ENCODE peak calls at places on chromosomes 6 and 20, in five cellular contexts. F is H9; K is CD4-positive, CD25-positive, alpha-beta regulatory T cell; G is psoas muscle; P is CD4-positive, alpha-beta memory T cell. A is an unnamed sample.

GRCh38 chr6:35735452-35735851 is 1.4 kb upstream of the ARMC12 start:
- DNase-seq in F (no peak), G (no peak), P (no peak), K (no peak), A (no peak)

GRCh38 chr20:41170386-41171105 is 33.2 kb downstream of the PLCG1 start:
- DNase-seq in K (peak), P (no peak), G (no peak), F (no peak), A (peak)

GRCh38 chr6:170273191-170273590 is 17.7 kb downstream of the DLL1 start:
- DNase-seq in P (no peak), G (no peak), K (no peak), F (no peak), A (no peak)

GRCh38 chr6:35093783-35094182 is 47.4 kb downstream of the TCP11 start:
- DNase-seq in F (no peak), G (no peak), P (no peak), K (no peak), A (no peak)

GRCh38 chr6:107532707-107533106 is 42.8 kb downstream of the SOBP start:
- DNase-seq in G (peak), K (no peak), P (no peak), F (no peak), A (peak)

GRCh38 chr6:11692451-11693376 is 85.9 kb downstream of the ADTRP start:
- DNase-seq in K (no peak), G (no peak), F (no peak), P (no peak), A (no peak)

GRCh38 chr6:5398530-5398929 is 137.2 kb downstream of the FARS2 start:
- DNase-seq in K (no peak), P (peak), F (no peak), G (no peak), A (no peak)

GRCh38 chr20:11814276-11814675 is 103.4 kb upstream of the BTBD3 start:
- DNase-seq in G (no peak), K (no peak), P (no peak), F (no peak), A (no peak)

GRCh38 chr20:49270177-49270576 is 7.7 kb downstream of the ZNFX1 start:
- DNase-seq in P (no peak), K (no peak), G (no peak), F (no peak), A (no peak)

GRCh38 chr6:151075943-151076555 is 163.7 kb upstream of the AKAP12 start:
- DNase-seq in P (no peak), K (no peak), G (no peak), F (no peak), A (no peak)

GRCh38 chr6:53679446-53679933 is 13.9 kb upstream of the KLHL31 start:
- DNase-seq in P (peak), G (no peak), K (no peak), F (peak), A (no peak)

GRCh38 chr6:165895421-165896165 is 232.6 kb upstream of the PDE10A start:
- DNase-seq in G (no peak), F (no peak), P (no peak), K (no peak), A (no peak)

GRCh38 chr6:127192911-127193503 is 73.7 kb upstream of the RNF146 start:
- DNase-seq in F (no peak), P (no peak), G (no peak), K (no peak), A (no peak)

GRCh38 chr6:56752009-56752408 is 109.3 kb upstream of the DST start:
- DNase-seq in F (no peak), K (no peak), G (no peak), P (no peak), A (no peak)

GRCh38 chr6:129759851-129760595 is 50.0 kb upstream of the ARHGAP18 start:
- DNase-seq in P (no peak), F (no peak), G (no peak), K (no peak), A (no peak)

GRCh38 chr20:49729780-49730179 is 16.1 kb upstream of the B4GALT5 start:
- DNase-seq in G (no peak), K (no peak), F (no peak), P (no peak), A (no peak)

GRCh38 chr6:136742125-136742524 is 50.2 kb downstream of the MAP3K5 start:
- DNase-seq in F (no peak), K (no peak), P (no peak), G (no peak), A (no peak)

GRCh38 chr6:41560440-41561192 is 14.4 kb downstream of the FOXP4 start:
- DNase-seq in F (peak), P (peak), K (peak), G (peak), A (no peak)

GRCh38 chr20:49809803-49810359 is 2.7 kb upstream of the SLC9A8 start:
- DNase-seq in G (no peak), P (no peak), K (no peak), F (no peak), A (no peak)

GRCh38 chr6:106122941-106123337 is 36.8 kb downstream of the PRDM1 start:
- DNase-seq in K (no peak), G (no peak), P (no peak), F (no peak), A (no peak)

GRCh38 chr6:107625264-107625663 is 135.3 kb downstream of the SOBP start:
- DNase-seq in G (peak), K (no peak), F (no peak), P (no peak), A (no peak)

GRCh38 chr6:109483744-109484075 is 691 bp upstream of the ZBTB24 start:
- DNase-seq in K (no peak), P (no peak), F (no peak), G (no peak), A (no peak)

GRCh38 chr20:10713161-10713560 is 39.4 kb upstream of the JAG1 start:
- DNase-seq in K (no peak), P (no peak), F (no peak), G (no peak), A (no peak)

GRCh38 chr6:11929451-11929850 is 82.7 kb upstream of the HIVEP1 start:
- DNase-seq in F (no peak), P (no peak), G (no peak), K (no peak), A (no peak)

GRCh38 chr6:12324741-12325140 is 34.6 kb downstream of the EDN1 start:
- DNase-seq in K (no peak), P (no peak), F (no peak), G (no peak), A (no peak)

GRCh38 chr20:31581391-31581790 is 23.7 kb upstream of the ID1 start:
- DNase-seq in P (no peak), G (no peak), F (peak), K (no peak), A (no peak)

GRCh38 chr6:26222587-26222986 is 135.4 kb downstream of the HFE start:
- DNase-seq in G (no peak), K (no peak), F (no peak), P (peak), A (no peak)

GRCh38 chr20:58723628-58723984 is 31.0 kb downstream of the NPEPL1 start:
- DNase-seq in G (no peak), P (no peak), K (no peak), F (no peak), A (no peak)

GRCh38 chr20:11217322-11217989 is 543.7 kb upstream of the JAG1 start:
- DNase-seq in K (no peak), F (no peak), P (no peak), G (no peak), A (no peak)

GRCh38 chr6:127937102-127937501 is 36.2 kb upstream of the THEMIS start:
- DNase-seq in P (no peak), F (no peak), K (no peak), G (no peak), A (no peak)

GRCh38 chr6:45116714-45117410 is 211.3 kb upstream of the RUNX2 start:
- DNase-seq in K (no peak), P (no peak), F (no peak), G (no peak), A (no peak)

DNA sequence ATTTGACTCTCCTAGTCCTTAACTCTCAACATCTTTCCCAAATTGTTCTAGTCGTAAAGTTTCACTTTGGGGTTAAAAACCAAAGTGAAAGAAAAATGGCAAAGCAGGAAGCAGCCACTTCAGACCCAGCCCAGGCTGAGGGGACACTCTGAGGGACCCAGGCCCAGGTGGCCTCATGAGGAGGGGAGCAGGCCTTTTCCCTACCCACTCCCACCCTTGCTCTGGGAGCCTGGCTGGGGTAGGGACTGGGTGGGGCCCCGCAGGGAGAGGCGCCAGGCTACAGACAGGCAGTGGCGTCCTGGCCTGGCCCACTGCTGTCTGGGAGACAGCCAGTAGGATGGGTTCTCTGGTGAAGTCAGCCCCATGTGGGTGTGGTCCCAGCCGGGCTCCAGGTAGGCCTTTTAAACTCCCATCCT is 68.7 kb upstream of the MYL9 start:
- DNase-seq in F (peak), G (peak), P (peak), K (no peak), A (no peak)
- H3K27ac ChIP-seq in F (no peak), G (peak), P (peak), K (peak), A (peak)

DNA sequence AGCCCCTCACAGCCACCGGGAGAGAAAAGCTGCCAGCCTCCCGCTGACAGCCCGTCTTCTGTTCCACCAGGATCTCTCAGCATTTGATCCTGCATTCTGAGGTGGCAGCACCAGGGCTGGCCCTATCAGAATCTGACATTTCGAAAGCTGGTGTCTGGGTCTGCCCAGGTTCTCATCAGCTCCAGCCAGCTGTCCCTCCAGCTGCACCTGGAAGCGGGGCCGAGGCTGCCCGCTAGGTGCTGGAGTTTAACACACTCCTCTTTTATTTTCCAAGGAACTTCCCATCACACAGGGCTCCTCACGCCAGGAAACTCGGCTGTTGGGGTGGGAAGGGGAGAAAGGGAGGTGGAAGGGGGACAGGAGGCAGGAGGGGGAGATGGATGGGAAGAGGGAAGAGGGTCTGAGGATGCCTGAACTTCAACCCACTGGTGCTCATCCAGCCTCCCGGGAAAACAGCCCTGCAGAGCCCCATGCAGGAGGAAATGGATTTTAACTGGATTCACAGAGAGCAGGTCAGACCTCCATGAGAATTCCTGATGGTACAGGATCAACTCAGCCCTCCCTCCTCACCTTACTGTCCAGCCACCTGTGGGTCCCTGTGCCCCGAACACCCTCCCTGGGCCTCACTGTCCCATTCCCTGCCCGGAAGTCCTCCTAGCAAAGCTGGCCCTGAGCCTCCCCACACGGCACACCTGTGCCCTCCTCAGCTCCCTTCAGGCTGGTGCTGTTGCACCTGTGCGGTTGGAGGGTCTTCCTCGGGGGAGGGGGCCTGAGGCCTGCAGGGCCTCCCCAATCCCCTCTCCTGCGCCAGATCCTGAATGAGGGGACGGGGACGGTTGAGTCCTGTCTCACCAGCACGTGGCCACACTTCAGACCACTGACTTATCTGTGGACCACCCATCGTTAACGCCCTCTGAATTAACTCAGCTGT is 3.9 kb upstream of the LSM14B start:
- DNase-seq in F (no peak), K (no peak), G (no peak), P (no peak), A (no peak)
- H3K27ac ChIP-seq in F (no peak), K (peak), G (peak), P (peak), A (no peak)

GRCh38 chr20:17543531-17543961 is 12.4 kb upstream of the BFSP1 start:
- DNase-seq in F (no peak), K (no peak), P (no peak), G (no peak), A (no peak)

GRCh38 chr20:17541596-17541995 is 10.4 kb upstream of the BFSP1 start:
- DNase-seq in P (no peak), F (no peak), K (no peak), G (no peak), A (no peak)

GRCh38 chr20:17542993-17543412 is 11.8 kb upstream of the BFSP1 start:
- DNase-seq in P (no peak), G (no peak), K (no peak), F (no peak), A (no peak)

GRCh38 chr20:17542481-17542880 is 11.3 kb upstream of the BFSP1 start:
- DNase-seq in P (no peak), G (no peak), F (no peak), K (no peak), A (no peak)

DNA sequence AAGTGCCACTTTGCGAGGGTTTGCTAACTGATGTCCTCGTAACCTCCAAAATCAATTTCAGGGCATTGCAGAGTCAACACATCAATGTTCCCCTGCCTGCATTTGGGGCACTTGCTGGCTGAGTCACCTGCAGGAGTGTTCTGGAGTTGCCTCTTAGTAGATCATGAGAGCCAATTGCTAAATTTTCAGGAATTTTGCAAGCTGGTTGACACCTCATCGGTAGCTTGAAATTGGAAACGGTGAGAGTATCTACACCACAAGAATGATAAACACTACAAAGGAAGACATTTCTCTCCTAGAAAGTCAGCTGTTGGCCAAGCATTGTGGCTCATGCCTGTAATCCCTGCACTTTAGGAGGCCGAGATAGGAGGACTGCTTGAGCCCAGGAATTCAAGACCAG is 10.8 kb upstream of the BFSP1 start:
- DNase-seq in P (no peak), F (no peak), G (no peak), K (no peak), A (peak)
- H3K27ac ChIP-seq in P (no peak), F (no peak), G (no peak), K (no peak), A (peak)

GRCh38 chr6:87828044-87828443 is 126.0 kb upstream of the AKIRIN2 start:
- DNase-seq in K (no peak), F (no peak), P (no peak), G (no peak), A (no peak)
- H3K27ac ChIP-seq in K (no peak), F (no peak), P (no peak), G (no peak), A (no peak)

GRCh38 chr6:75126518-75126917 is 79.3 kb downstream of the COL12A1 start:
- DNase-seq in K (no peak), G (no peak), F (no peak), P (no peak), A (no peak)
- H3K27ac ChIP-seq in K (no peak), G (no peak), F (no peak), P (no peak), A (no peak)

A was measured in tibial artery.